ENCODE peak calls at places on chromosome 20, in four cellular contexts. Q, U, M and T are unnamed samples.
A peak's percentile ranks its signal among the peaks of the same experiment; 100 is the strongest.

GRCh38 chr20:25282034-25282781 is 34.3 kb downstream of the PYGB start:
- DNase-seq in U (no peak), Q (peak; percentile 46), M (no peak), T (peak; percentile 92)

GRCh38 chr20:37356961-37357371 is 11.0 kb downstream of the SRC start:
- DNase-seq in Q (no peak), M (peak; percentile 74), U (no peak), T (peak; percentile 78)

GRCh38 chr20:2942439-2942838 is 69.2 kb downstream of the PTPRA start:
- DNase-seq in U (no peak), M (no peak), Q (no peak), T (no peak)

GRCh38 chr20:1945134-1945618 is 48.7 kb downstream of the PDYN start:
- DNase-seq in Q (peak; percentile 85), M (peak; percentile 97), U (peak; percentile 28), T (no peak)

GRCh38 chr20:10111144-10111771 is 76.5 kb downstream of the ANKEF1 start:
- DNase-seq in M (no peak), U (peak; percentile 62), Q (no peak), T (no peak)

GRCh38 chr20:10551732-10552724 is 116.9 kb downstream of the SLX4IP start:
- DNase-seq in Q (no peak), U (no peak), M (peak; percentile 74), T (no peak)

GRCh38 chr20:17693534-17694001 is 6.2 kb upstream of the BANF2 start:
- DNase-seq in Q (no peak), M (no peak), U (no peak), T (peak; percentile 44)

GRCh38 chr20:44615169-44615791 is 32.9 kb downstream of the PKIG start:
- DNase-seq in Q (no peak), U (no peak), M (no peak), T (no peak)

GRCh38 chr20:1656844-1657243 is 735 bp downstream of the SIRPG start:
- DNase-seq in U (no peak), M (peak; percentile 41), Q (no peak), T (no peak)

GRCh38 chr20:47686545-47686944 is 98.7 kb downstream of the SULF2 start:
- DNase-seq in Q (peak; percentile 50), U (peak; percentile 63), M (no peak), T (no peak)

GRCh38 chr20:7765221-7765620 is 175.0 kb downstream of the HAO1 start:
- DNase-seq in M (peak; percentile 64), Q (no peak), U (no peak), T (no peak)

GRCh38 chr20:58839474-58839874 is 11.2 kb downstream of the GNAS-AS1 start:
- DNase-seq in M (peak; percentile 74), Q (peak; percentile 68), U (peak; percentile 53), T (no peak)

GRCh38 chr20:53901064-53901463 is 169.3 kb downstream of the BCAS1 start:
- DNase-seq in M (no peak), U (peak; percentile 44), Q (no peak), T (no peak)

GRCh38 chr20:3659492-3660261 is 3.5 kb downstream of the GFRA4 start:
- DNase-seq in Q (peak; percentile 43), M (no peak), U (no peak), T (peak; percentile 77)

GRCh38 chr20:2558581-2559301 is 22.4 kb downstream of the TMC2 start:
- DNase-seq in Q (no peak), M (no peak), U (peak; percentile 8), T (no peak)

GRCh38 chr20:12316794-12317193 is 399.1 kb downstream of the BTBD3 start:
- DNase-seq in U (no peak), Q (no peak), M (no peak), T (no peak)

GRCh38 chr20:13139459-13140150 is 81.5 kb upstream of the ISM1 start:
- DNase-seq in U (no peak), M (no peak), Q (no peak), T (no peak)

GRCh38 chr20:14142171-14142570 is 146.9 kb downstream of the MACROD2 start:
- DNase-seq in Q (no peak), M (peak; percentile 37), U (peak; percentile 85), T (no peak)

GRCh38 chr20:59938221-59938620 is 1.9 kb downstream of the PPP1R3D start:
- DNase-seq in Q (no peak), M (no peak), U (no peak), T (no peak)

GRCh38 chr20:52190437-52191131 is 995 bp downstream of the ZFP64 start:
- DNase-seq in M (peak; percentile 60), Q (no peak), U (peak; percentile 46), T (no peak)

GRCh38 chr20:11521831-11522230 is 395.9 kb upstream of the BTBD3 start:
- DNase-seq in U (no peak), Q (no peak), M (no peak), T (no peak)

GRCh38 chr20:48364688-48365421 is 462.9 kb downstream of the PREX1 start:
- DNase-seq in M (no peak), Q (no peak), U (no peak), T (no peak)

GRCh38 chr20:50628326-50628725 is 63.0 kb downstream of the RIPOR3 start:
- DNase-seq in U (no peak), M (peak; percentile 65), Q (no peak), T (no peak)

GRCh38 chr20:10132391-10132790 is 86.2 kb upstream of the SNAP25 start:
- DNase-seq in U (no peak), Q (no peak), M (no peak), T (no peak)

GRCh38 chr20:3309226-3309625 is 70.2 kb upstream of the SLC4A11 start:
- DNase-seq in Q (no peak), U (no peak), M (no peak), T (no peak)

GRCh38 chr20:3885711-3886110 is 3.5 kb upstream of the PANK2 start:
- DNase-seq in U (no peak), M (no peak), Q (no peak), T (no peak)

GRCh38 chr20:34676642-34677373 is at the start of gene PIGU:
- DNase-seq in U (peak; percentile 98), Q (peak; percentile 97), M (peak; percentile 99), T (peak; percentile 98)
- TF ChIP-seq CTCF in U (peak; percentile 9), Q (peak; percentile 22), M (no peak), T (peak; percentile 44)

DNA sequence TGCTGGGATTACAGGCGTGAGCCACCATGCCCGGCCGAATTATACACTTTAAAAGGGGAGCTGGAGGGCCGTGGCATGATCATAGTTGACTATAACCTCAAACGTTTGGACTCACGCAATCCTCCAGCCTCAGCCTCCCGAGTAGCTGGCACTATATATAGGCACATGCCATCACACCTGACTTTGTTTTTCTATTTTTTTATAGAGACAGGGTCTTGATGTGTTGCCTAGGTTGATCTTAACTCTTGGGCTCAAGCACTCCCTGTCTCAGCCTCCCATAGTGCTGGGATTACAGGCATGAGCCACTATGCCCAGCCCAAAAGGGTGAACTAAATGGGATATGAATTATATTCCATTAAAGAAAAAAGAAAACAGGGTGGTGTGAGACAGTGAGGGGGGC is 7.8 kb downstream of the PTGIS start:
- DNase-seq in M (no peak), U (no peak), Q (no peak), T (no peak)
- TF ChIP-seq CTCF in M (no peak), U (no peak), Q (no peak), T (no peak)

GRCh38 chr20:46090095-46090388 is 280 bp upstream of the NCOA5 start:
- DNase-seq in M (no peak), U (no peak), Q (no peak), T (no peak)
- TF ChIP-seq CTCF in M (no peak), U (no peak), Q (no peak), T (no peak)

GRCh38 chr20:62895539-62895938 is 30.8 kb downstream of the DIDO1 start:
- DNase-seq in U (no peak), M (no peak), Q (no peak), T (no peak)

GRCh38 chr20:62892348-62893304 is 31.0 kb upstream of the TCFL5 start:
- DNase-seq in Q (no peak), M (no peak), U (no peak), T (no peak)

GRCh38 chr20:62896526-62896925 is 29.8 kb downstream of the DIDO1 start:
- DNase-seq in M (no peak), Q (no peak), U (no peak), T (no peak)

GRCh38 chr20:62893700-62894099 is 32.1 kb upstream of the TCFL5 start:
- DNase-seq in Q (no peak), M (no peak), U (no peak), T (no peak)

DNA sequence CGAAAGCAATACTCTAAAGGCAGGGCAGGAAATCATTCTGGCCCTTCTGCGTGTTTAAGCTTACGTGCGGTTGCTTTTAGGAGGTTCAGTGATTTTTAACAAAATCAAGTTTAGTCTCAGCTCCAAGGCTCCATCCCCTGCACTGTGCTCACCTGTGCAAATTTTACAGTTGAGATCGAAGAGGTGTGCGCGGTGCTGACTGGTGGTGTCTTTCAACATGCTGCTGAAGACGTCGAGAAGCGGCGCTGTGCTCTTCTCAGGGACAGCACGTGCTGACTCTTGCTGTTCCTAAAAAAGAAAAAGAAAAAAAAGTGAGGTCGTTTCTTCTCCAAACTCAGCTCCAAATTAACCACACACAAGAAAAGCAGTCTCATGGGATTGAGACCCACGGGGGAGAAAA is 32.0 kb downstream of the DIDO1 start:
- DNase-seq in Q (no peak), U (no peak), M (no peak), T (no peak)
- TF ChIP-seq CTCF in Q (no peak), U (no peak), M (no peak), T (no peak)

GRCh38 chr20:60993647-60994046 is 258.4 kb upstream of the CDH4 start:
- DNase-seq in U (peak; percentile 19), M (peak; percentile 15), Q (no peak), T (no peak)
- TF ChIP-seq CTCF in U (peak; percentile 20), M (peak; percentile 38), Q (no peak), T (peak; percentile 43)

GRCh38 chr20:57387463-57387862 is 3.7 kb upstream of the RBM38 start:
- DNase-seq in M (no peak), U (no peak), Q (peak; percentile 34), T (peak; percentile 53)

GRCh38 chr20:57386762-57387161 is 4.4 kb upstream of the RBM38 start:
- DNase-seq in U (no peak), M (no peak), Q (peak; percentile 32), T (peak; percentile 52)

GRCh38 chr20:57389695-57390603 is 1.2 kb upstream of the RBM38 start:
- DNase-seq in Q (peak; percentile 63), U (no peak), M (peak; percentile 40), T (peak; percentile 76)

GRCh38 chr20:57388953-57389694 is 2.1 kb upstream of the RBM38 start:
- DNase-seq in U (peak; percentile 92), M (peak; percentile 93), Q (peak; percentile 88), T (peak; percentile 86)

DNA sequence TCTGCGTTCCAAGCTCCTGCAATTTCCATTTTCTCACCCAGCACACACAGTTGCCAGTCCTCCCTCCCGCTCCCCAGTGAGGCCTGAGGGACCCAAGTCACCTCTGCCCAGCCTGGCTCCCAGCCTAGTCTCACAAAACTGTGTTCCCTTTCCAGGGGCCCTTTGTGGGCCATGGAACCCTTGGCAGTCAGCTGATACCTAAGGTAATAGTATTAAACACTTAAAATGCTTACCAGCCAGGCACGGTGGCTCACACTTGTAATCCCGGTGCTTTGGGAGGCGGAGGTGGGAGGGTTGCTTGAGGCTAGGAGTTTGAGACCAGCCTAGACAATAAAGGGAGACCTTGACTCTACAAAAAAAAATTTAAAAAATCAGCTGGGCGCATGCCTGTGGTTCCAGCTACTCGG is 3.2 kb upstream of the RBM38 start:
- DNase-seq in M (no peak), Q (peak; percentile 36), U (no peak), T (peak; percentile 24)
- TF ChIP-seq CTCF in M (no peak), Q (no peak), U (no peak), T (no peak)